ENCODE peak calls at places on chromosome 20, in four cellular contexts. N is SK-N-SH, Y is stomach, M is GM23338. E is an unnamed sample.

GRCh38 chr20:53899351-53900167 is 170.8 kb downstream of the BCAS1 start:
- DNase-seq in N (peak; percentile 38), M (no peak), Y (peak; percentile 46), E (peak; percentile 43)

GRCh38 chr20:2521369-2522305 is 12.9 kb upstream of the ZNF343 start:
- DNase-seq in M (peak; percentile 76), N (peak; percentile 49), Y (peak; percentile 42), E (no peak)

GRCh38 chr20:20317195-20318113 is 50.5 kb upstream of the INSM1 start:
- DNase-seq in N (no peak), Y (no peak), M (no peak), E (no peak)

GRCh38 chr20:45011108-45011526 is 44.8 kb downstream of the STK4 start:
- DNase-seq in M (peak; percentile 83), N (peak; percentile 57), Y (peak; percentile 57), E (peak; percentile 46)

GRCh38 chr20:45501600-45501999 is 13.8 kb downstream of the SPINT3 start:
- DNase-seq in M (no peak), Y (no peak), N (no peak), E (no peak)

GRCh38 chr20:8132632-8133587 is 844 bp downstream of the PLCB1 start:
- DNase-seq in Y (peak; percentile 46), N (no peak), M (peak; percentile 51), E (peak; percentile 59)

GRCh38 chr20:10547276-10548114 is 112.4 kb downstream of the SLX4IP start:
- DNase-seq in M (no peak), N (no peak), Y (no peak), E (no peak)

GRCh38 chr20:53128024-53128423 is 155.9 kb downstream of the TSHZ2 start:
- DNase-seq in N (no peak), Y (no peak), M (no peak), E (no peak)

GRCh38 chr20:59446361-59446760 is 145.9 kb downstream of the EDN3 start:
- DNase-seq in N (no peak), M (no peak), Y (no peak), E (no peak)

GRCh38 chr20:62522748-62523396 is 47.1 kb upstream of the GATA5 start:
- DNase-seq in Y (no peak), N (peak; percentile 76), M (no peak), E (no peak)

GRCh38 chr20:35618032-35618371 is 2.4 kb downstream of the SPAG4 start:
- DNase-seq in M (no peak), Y (no peak), N (no peak), E (no peak)

GRCh38 chr20:20027284-20027683 is 10.1 kb downstream of the NAA20 start:
- DNase-seq in N (no peak), Y (no peak), M (no peak), E (no peak)

GRCh38 chr20:20423117-20423516 is 55.2 kb downstream of the INSM1 start:
- DNase-seq in Y (no peak), M (no peak), N (no peak), E (no peak)

GRCh38 chr20:16865406-16865805 is 117.2 kb downstream of the OTOR start:
- DNase-seq in M (no peak), Y (no peak), N (peak; percentile 9), E (no peak)

GRCh38 chr20:13736792-13737191 is 47.9 kb downstream of the ESF1 start:
- DNase-seq in M (no peak), N (no peak), Y (no peak), E (no peak)

GRCh38 chr20:2859330-2860121 is 13.8 kb upstream of the PTPRA start:
- DNase-seq in Y (no peak), M (no peak), N (no peak), E (no peak)

GRCh38 chr20:63505723-63506122 is 6.8 kb upstream of the EEF1A2 start:
- DNase-seq in Y (no peak), N (no peak), M (no peak), E (no peak)

GRCh38 chr20:25471020-25471419 is 63.5 kb downstream of the GINS1 start:
- DNase-seq in M (no peak), N (no peak), Y (no peak), E (no peak)

GRCh38 chr20:50120935-50121693 is 8.2 kb upstream of the UBE2V1 start:
- DNase-seq in M (peak; percentile 83), N (peak; percentile 83), Y (peak; percentile 73), E (peak; percentile 68)

GRCh38 chr20:61478611-61479305 is 226.7 kb downstream of the CDH4 start:
- DNase-seq in Y (no peak), M (no peak), N (no peak), E (no peak)

GRCh38 chr20:34099675-34100074 is 12.4 kb downstream of the EIF2S2 start:
- DNase-seq in N (no peak), Y (no peak), M (no peak), E (no peak)

GRCh38 chr20:39800111-39800510 is 838.0 kb downstream of the DHX35 start:
- DNase-seq in Y (no peak), N (no peak), M (no peak), E (no peak)

GRCh38 chr20:4813076-4813838 is 91.5 kb downstream of the PRND start:
- DNase-seq in N (no peak), M (no peak), Y (no peak), E (no peak)

GRCh38 chr20:24211972-24212371 is 223.4 kb upstream of the GGTLC1 start:
- DNase-seq in N (no peak), M (no peak), Y (no peak), E (no peak)

GRCh38 chr20:45470262-45470931 is 844 bp downstream of the WFDC2 start:
- DNase-seq in N (peak; percentile 73), M (peak; percentile 68), Y (peak; percentile 67), E (peak; percentile 54)

GRCh38 chr20:44435630-44436335 is 39.9 kb upstream of the TTPAL start:
- DNase-seq in M (no peak), N (no peak), Y (no peak), E (no peak)

GRCh38 chr20:57724610-57725405 is 15.0 kb upstream of the PMEPA1 start:
- DNase-seq in Y (no peak), N (no peak), M (no peak), E (no peak)

GRCh38 chr20:64233725-64234124 is 21.8 kb upstream of the PCMTD2 start:
- DNase-seq in N (no peak), M (no peak), Y (peak; percentile 91), E (no peak)

GRCh38 chr20:15831201-15831600 is 742.0 kb downstream of the KIF16B start:
- DNase-seq in N (no peak), Y (no peak), M (no peak), E (no peak)

GRCh38 chr20:63218701-63219446 is 2.9 kb upstream of the YTHDF1 start:
- DNase-seq in M (no peak), N (no peak), Y (no peak), E (no peak)

GRCh38 chr20:10374036-10374435 is 60.0 kb downstream of the MKKS start:
- DNase-seq in Y (no peak), M (no peak), N (no peak), E (no peak)

GRCh38 chr20:36795691-36796090 is 22.1 kb upstream of the DSN1 start:
- DNase-seq in M (no peak), Y (no peak), N (no peak), E (no peak)

GRCh38 chr20:58649288-58650180 is 1.5 kb upstream of the STX16 start:
- DNase-seq in M (peak; percentile 58), Y (peak; percentile 34), N (no peak), E (no peak)

GRCh38 chr20:38157635-38158495 is 7.2 kb downstream of the TGM2 start:
- DNase-seq in M (no peak), Y (no peak), N (no peak), E (no peak)
- TF ChIP-seq POLR2AphosphoS5 in M (no peak), Y (no peak), N (no peak), E (no peak)

DNA sequence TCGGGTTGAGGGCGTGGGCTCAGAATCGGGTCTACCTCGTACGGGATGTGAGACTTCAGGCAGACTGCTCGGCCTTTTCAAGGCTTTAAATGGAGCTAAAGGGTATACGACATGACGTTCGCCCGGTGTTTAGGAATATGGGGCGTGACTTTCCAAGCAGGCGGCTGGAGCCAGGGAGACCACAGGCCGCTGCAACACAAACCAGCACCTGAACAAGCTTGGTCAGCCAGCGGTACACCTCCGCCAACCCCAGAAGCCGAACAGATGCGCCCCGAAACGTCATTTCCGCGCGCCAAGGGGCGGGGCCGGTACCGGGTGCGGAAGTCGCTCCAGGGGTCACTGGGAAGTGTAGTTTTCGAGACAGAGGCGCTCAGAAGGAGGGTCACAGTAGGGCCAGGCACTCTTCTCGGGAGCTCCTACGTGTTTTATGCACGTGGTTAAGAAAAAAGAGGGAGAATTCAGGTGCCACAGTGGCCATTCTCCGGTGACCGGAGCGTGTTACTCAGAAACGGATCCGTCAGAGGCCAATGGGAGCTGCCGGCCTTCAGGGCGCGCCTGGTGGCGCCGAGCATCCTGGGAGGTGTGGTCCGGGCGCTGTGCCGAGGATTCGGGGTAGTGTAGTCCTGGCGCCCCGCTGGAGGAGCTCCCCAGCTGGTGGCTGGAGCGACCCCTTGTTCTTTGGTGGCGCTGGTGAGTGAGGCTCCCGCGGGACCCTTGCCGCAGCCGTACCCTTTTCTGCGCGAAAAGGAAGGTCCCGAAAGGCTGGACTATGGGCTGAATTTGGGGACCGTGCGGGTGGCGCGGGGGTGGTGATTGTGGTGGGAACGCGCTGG is at the start of gene ZNF133:
- DNase-seq in Y (peak; percentile 99), M (peak; percentile 97), N (peak; percentile 93), E (peak; percentile 97)
- TF ChIP-seq CTCF in Y (no peak), M (peak; percentile 35), N (peak; percentile 27), E (no peak)

DNA sequence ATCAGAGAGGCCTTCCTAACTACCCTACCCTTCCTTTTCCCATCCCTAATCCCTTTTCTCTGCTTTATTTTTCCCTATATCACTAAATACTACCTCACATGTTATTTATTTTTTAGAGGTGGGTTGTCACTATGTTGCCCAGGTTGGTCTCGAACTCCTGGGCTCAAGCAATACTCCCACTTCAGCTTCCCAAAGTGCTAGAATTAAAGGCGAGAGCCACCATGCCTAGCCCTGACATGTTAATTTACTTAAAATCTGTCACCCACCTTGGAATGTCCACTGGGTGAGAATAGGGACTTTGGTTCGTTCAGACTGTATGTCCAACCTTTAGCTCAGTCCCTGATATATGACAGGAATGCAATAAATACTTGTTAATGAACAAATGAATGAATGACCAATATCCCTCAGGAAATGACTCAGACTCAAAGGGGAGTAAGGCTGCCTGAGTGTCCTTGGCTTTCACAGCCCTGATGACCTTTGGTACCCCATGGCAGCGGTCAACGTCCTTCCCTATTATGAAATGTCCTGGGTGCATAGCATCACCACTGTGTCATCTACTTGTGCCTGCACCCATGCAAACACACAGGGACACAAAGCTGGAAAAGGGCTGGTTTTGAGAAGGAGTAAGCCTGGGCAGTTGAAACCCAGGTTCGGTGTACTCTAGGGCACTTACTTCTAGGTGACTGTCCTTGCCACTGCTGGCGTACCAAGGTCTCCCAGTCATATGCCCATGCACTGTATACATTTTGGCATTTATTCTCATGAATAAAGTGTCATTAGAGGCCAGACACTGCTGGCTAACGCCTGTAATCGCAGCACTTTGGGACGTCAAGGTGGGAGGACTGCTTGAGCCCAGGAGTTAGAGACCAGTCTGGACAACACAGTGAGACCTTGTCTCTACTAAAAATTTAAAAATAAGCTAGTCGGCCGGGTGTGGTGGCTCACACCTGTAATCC is 26.5 kb downstream of the BCL2L1 start:
- DNase-seq in Y (no peak), N (no peak), M (no peak), E (no peak)
- TF ChIP-seq POLR2AphosphoS5 in Y (peak; percentile 64), N (no peak), M (no peak), E (no peak)

GRCh38 chr20:46543959-46544358 is 6.5 kb downstream of the OCSTAMP start:
- DNase-seq in M (no peak), N (no peak), Y (no peak), E (no peak)

GRCh38 chr20:46543033-46543432 is 7.4 kb downstream of the OCSTAMP start:
- DNase-seq in Y (no peak), N (no peak), M (no peak), E (no peak)

GRCh38 chr20:46545827-46546138 is 4.7 kb downstream of the OCSTAMP start:
- DNase-seq in M (no peak), N (no peak), Y (no peak), E (no peak)

GRCh38 chr20:46545077-46545826 is 5.2 kb downstream of the OCSTAMP start:
- DNase-seq in Y (no peak), M (no peak), N (no peak), E (no peak)

GRCh38 chr20:46544576-46544975 is 5.9 kb downstream of the OCSTAMP start:
- DNase-seq in N (no peak), M (no peak), Y (no peak), E (no peak)
- TF ChIP-seq CTCF in N (peak; percentile 19), M (peak; percentile 17), Y (no peak), E (no peak)

E was measured in prostate gland.